ENCODE peak calls at places on chromosome 2, in eight cellular contexts. N is heart left ventricle, A is tibial artery, P is HTR-8/SVneo, Z is T-cell, M is osteocyte, I is anterior cingulate cortex, B is endothelial cell. D is an unnamed sample.

GRCh38 chr2:155975734-155976133 is 356.8 kb downstream of the NR4A2 start:
- DNase-seq in P (no peak), Z (no peak), M (no peak), A (no peak), B (no peak), N (no peak), I (no peak), D (no peak)

GRCh38 chr2:241762933-241763369 is 13.7 kb upstream of the GAL3ST2 start:
- DNase-seq in M (no peak), P (no peak), Z (peak; percentile 63), B (no peak), I (no peak), A (peak; percentile 60), N (no peak), D (peak; percentile 49)

GRCh38 chr2:102509749-102510148 is 36.7 kb downstream of the SLC9A4 start:
- DNase-seq in N (no peak), B (no peak), P (no peak), Z (no peak), A (no peak), I (no peak), M (no peak), D (no peak)

GRCh38 chr2:160402997-160403979 is 90.3 kb downstream of the RBMS1 start:
- DNase-seq in P (no peak), A (no peak), B (no peak), Z (no peak), I (no peak), N (no peak), M (no peak), D (no peak)

GRCh38 chr2:40283111-40283909 is 168.6 kb downstream of the SLC8A1 start:
- DNase-seq in N (no peak), A (no peak), B (no peak), I (no peak), P (no peak), M (no peak), Z (no peak), D (no peak)

GRCh38 chr2:79792097-79792496 is 279.2 kb downstream of the CTNNA2 start:
- DNase-seq in M (no peak), I (no peak), Z (no peak), N (no peak), B (no peak), A (no peak), P (no peak), D (no peak)

GRCh38 chr2:71589763-71590162 is 136.4 kb downstream of the DYSF start:
- DNase-seq in B (no peak), Z (no peak), M (no peak), N (no peak), I (no peak), A (no peak), P (no peak), D (no peak)

GRCh38 chr2:217901826-217902225 is 101.0 kb downstream of the TNS1 start:
- DNase-seq in P (no peak), M (no peak), I (no peak), N (no peak), Z (no peak), B (no peak), A (peak; percentile 91), D (no peak)

GRCh38 chr2:216666461-216667233 is 28.7 kb downstream of the IGFBP5 start:
- DNase-seq in N (peak; percentile 83), A (no peak), P (peak; percentile 73), I (peak; percentile 34), Z (peak; percentile 20), B (peak; percentile 80), M (no peak), D (peak; percentile 59)

GRCh38 chr2:84888401-84889276 is 7.8 kb upstream of the TRABD2A start:
- DNase-seq in Z (no peak), P (peak; percentile 41), I (no peak), B (no peak), N (no peak), A (no peak), M (peak; percentile 49), D (peak; percentile 52)

GRCh38 chr2:37189452-37190153 is 1.1 kb upstream of the SULT6B1 start:
- DNase-seq in M (no peak), I (no peak), Z (no peak), P (peak; percentile 53), B (no peak), N (no peak), A (no peak), D (no peak)

GRCh38 chr2:206555721-206556120 is 86.6 kb upstream of the FAM237A start:
- DNase-seq in N (no peak), B (no peak), Z (no peak), P (no peak), M (no peak), I (no peak), A (no peak), D (no peak)

GRCh38 chr2:110104025-110104771 is 11.4 kb downstream of the MALL start:
- DNase-seq in N (no peak), M (no peak), P (no peak), A (no peak), I (no peak), B (no peak), Z (no peak), D (no peak)

GRCh38 chr2:172226244-172227061 is 123.8 kb upstream of the DLX2 start:
- DNase-seq in I (no peak), A (no peak), N (no peak), M (no peak), P (no peak), Z (no peak), B (no peak), D (no peak)

GRCh38 chr2:240394549-240394948 is 40.9 kb upstream of the GPC1 start:
- DNase-seq in B (no peak), I (no peak), M (peak; percentile 53), A (peak; percentile 53), N (no peak), Z (no peak), P (no peak), D (no peak)

GRCh38 chr2:5926896-5927512 is 234.8 kb downstream of the SOX11 start:
- DNase-seq in I (no peak), M (no peak), Z (no peak), A (no peak), B (no peak), N (no peak), P (no peak), D (no peak)

GRCh38 chr2:66228128-66228547 is 206.8 kb upstream of the MEIS1 start:
- DNase-seq in B (no peak), I (no peak), M (no peak), P (no peak), N (no peak), A (peak; percentile 68), Z (no peak), D (no peak)

GRCh38 chr2:234834228-234834923 is 117.4 kb upstream of the SH3BP4 start:
- DNase-seq in I (no peak), A (no peak), P (no peak), Z (no peak), B (no peak), M (no peak), N (no peak), D (no peak)

GRCh38 chr2:121128741-121129659 is 156.0 kb downstream of the TFCP2L1 start:
- DNase-seq in A (peak; percentile 63), P (peak; percentile 23), M (no peak), B (peak; percentile 64), N (no peak), I (no peak), Z (no peak), D (no peak)

GRCh38 chr2:69683170-69683971 is 39.8 kb upstream of the AAK1 start:
- DNase-seq in Z (no peak), N (no peak), A (no peak), M (no peak), B (peak; percentile 34), P (peak; percentile 72), I (no peak), D (no peak)

GRCh38 chr2:237222178-237222577 is 136.5 kb downstream of the COPS8 start:
- DNase-seq in B (no peak), P (no peak), I (no peak), N (no peak), M (no peak), Z (no peak), A (no peak), D (no peak)

GRCh38 chr2:122908134-122908533 is 1117.0 kb upstream of the CNTNAP5 start:
- DNase-seq in B (no peak), N (no peak), I (no peak), A (no peak), P (no peak), Z (no peak), M (no peak), D (no peak)

GRCh38 chr2:201447116-201447515 is 4.1 kb downstream of the TRAK2 start:
- DNase-seq in I (no peak), N (no peak), B (no peak), Z (no peak), P (no peak), A (no peak), M (no peak), D (no peak)

GRCh38 chr2:159706385-159706980 is 5.8 kb upstream of the MARCHF7 start:
- DNase-seq in B (no peak), A (no peak), P (no peak), Z (no peak), N (no peak), M (no peak), I (no peak), D (no peak)

GRCh38 chr2:189134485-189134884 is 45.1 kb downstream of the COL5A2 start:
- DNase-seq in I (no peak), A (no peak), Z (no peak), B (no peak), N (no peak), M (no peak), P (no peak), D (no peak)

GRCh38 chr2:127047716-127048617 is 59.0 kb downstream of the BIN1 start:
- DNase-seq in I (no peak), Z (peak; percentile 3), B (no peak), P (no peak), M (no peak), N (peak; percentile 37), A (no peak), D (no peak)

GRCh38 chr2:85539361-85540130 is 578 bp downstream of the MAT2A start:
- DNase-seq in A (peak; percentile 88), N (peak; percentile 83), M (peak; percentile 86), I (peak; percentile 70), B (peak; percentile 61), Z (peak; percentile 47), P (no peak), D (peak; percentile 66)

GRCh38 chr2:60106836-60107529 is 446.5 kb downstream of the BCL11A start:
- DNase-seq in A (no peak), I (no peak), N (peak; percentile 64), M (no peak), Z (no peak), B (no peak), P (no peak), D (no peak)